ENCODE peak calls at places on chromosomes 11 and 22, in ten cellular contexts. H, N, G, I, W, Q, X, S, B and U are unnamed samples.

GRCh38 chr11:130527648-130528300 is 79.3 kb downstream of the ADAMTS15 start:
- DNase-seq in H (no peak), N (no peak), G (no peak), I (peak; percentile 60), W (no peak), Q (peak; percentile 61), X (no peak), S (no peak), B (no peak), U (no peak)

GRCh38 chr11:46537851-46538295 is 56.0 kb downstream of the AMBRA1 start:
- DNase-seq in H (peak; percentile 90), N (peak; percentile 60), G (peak; percentile 54), I (peak; percentile 78), W (peak; percentile 60), Q (peak; percentile 83), X (peak; percentile 79), S (peak; percentile 83), B (no peak), U (no peak)

GRCh38 chr22:42829311-42829710 is 27.8 kb downstream of the ARFGAP3 start:
- DNase-seq in H (no peak), N (no peak), G (no peak), I (no peak), W (no peak), Q (no peak), X (no peak), S (no peak), B (no peak), U (no peak)

GRCh38 chr22:46299101-46299500 is 2.4 kb downstream of the GTSE1 start:
- DNase-seq in H (no peak), N (no peak), G (no peak), I (no peak), W (no peak), Q (no peak), X (no peak), S (no peak), B (peak; percentile 68), U (no peak)

GRCh38 chr11:17256512-17256911 is 20.0 kb upstream of the NUCB2 start:
- DNase-seq in H (no peak), N (no peak), G (no peak), I (peak; percentile 99), W (no peak), Q (no peak), X (no peak), S (peak; percentile 58), B (no peak), U (no peak)

GRCh38 chr11:96075532-96075959 is 151.6 kb upstream of the MTMR2 start:
- DNase-seq in H (no peak), N (no peak), G (no peak), I (peak; percentile 23), W (no peak), Q (no peak), X (no peak), S (no peak), B (no peak), U (no peak)

GRCh38 chr11:3840870-3841425 is at the start of gene RHOG:
- DNase-seq in H (peak; percentile 87), N (peak; percentile 84), G (peak; percentile 81), I (peak; percentile 76), W (peak; percentile 81), Q (no peak), X (no peak), S (peak; percentile 87), B (peak; percentile 97), U (peak; percentile 85)

GRCh38 chr11:111733009-111733408 is 33.2 kb downstream of the PPP2R1B start:
- DNase-seq in H (no peak), N (no peak), G (peak; percentile 74), I (peak; percentile 91), W (no peak), Q (no peak), X (no peak), S (no peak), B (peak; percentile 50), U (no peak)

GRCh38 chr11:33716236-33716635 is 15.6 kb upstream of the C11orf91 start:
- DNase-seq in H (peak; percentile 60), N (no peak), G (no peak), I (no peak), W (no peak), Q (peak; percentile 53), X (no peak), S (peak; percentile 62), B (no peak), U (no peak)

GRCh38 chr11:7286178-7286577 is 34.5 kb downstream of the SYT9 start:
- DNase-seq in H (no peak), N (no peak), G (no peak), I (no peak), W (no peak), Q (no peak), X (no peak), S (no peak), B (no peak), U (no peak)

GRCh38 chr11:36009469-36009868 is 65.6 kb downstream of the LDLRAD3 start:
- DNase-seq in H (no peak), N (no peak), G (no peak), I (peak; percentile 68), W (no peak), Q (no peak), X (no peak), S (no peak), B (no peak), U (no peak)

GRCh38 chr11:18063131-18063530 is 17.1 kb upstream of the TPH1 start:
- DNase-seq in H (no peak), N (no peak), G (no peak), I (no peak), W (peak; percentile 32), Q (no peak), X (no peak), S (no peak), B (no peak), U (no peak)

GRCh38 chr11:59647245-59647965 is 21.4 kb downstream of the PATL1 start:
- DNase-seq in H (peak; percentile 43), N (no peak), G (no peak), I (no peak), W (no peak), Q (no peak), X (no peak), S (no peak), B (no peak), U (no peak)

GRCh38 chr11:12179019-12179418 is 68.6 kb downstream of the MICAL2 start:
- DNase-seq in H (no peak), N (no peak), G (no peak), I (no peak), W (peak; percentile 79), Q (no peak), X (no peak), S (no peak), B (no peak), U (no peak)

GRCh38 chr11:69587454-69588081 is 53.4 kb upstream of the CCND1 start:
- DNase-seq in H (no peak), N (no peak), G (no peak), I (peak; percentile 81), W (no peak), Q (no peak), X (no peak), S (peak; percentile 42), B (no peak), U (no peak)

GRCh38 chr11:15810581-15810980 is 545.8 kb downstream of the SOX6 start:
- DNase-seq in H (no peak), N (no peak), G (no peak), I (no peak), W (no peak), Q (no peak), X (no peak), S (no peak), B (no peak), U (no peak)

GRCh38 chr11:14270690-14271542 is 88.1 kb downstream of the RRAS2 start:
- DNase-seq in H (no peak), N (no peak), G (no peak), I (no peak), W (no peak), Q (peak; percentile 85), X (no peak), S (no peak), B (peak; percentile 58), U (no peak)
- TF ChIP-seq POLR2A in H (no peak), N (no peak), G (no peak), I (no peak), W (no peak), Q (no peak), X (no peak), S (no peak), B (no peak), U (no peak)

DNA sequence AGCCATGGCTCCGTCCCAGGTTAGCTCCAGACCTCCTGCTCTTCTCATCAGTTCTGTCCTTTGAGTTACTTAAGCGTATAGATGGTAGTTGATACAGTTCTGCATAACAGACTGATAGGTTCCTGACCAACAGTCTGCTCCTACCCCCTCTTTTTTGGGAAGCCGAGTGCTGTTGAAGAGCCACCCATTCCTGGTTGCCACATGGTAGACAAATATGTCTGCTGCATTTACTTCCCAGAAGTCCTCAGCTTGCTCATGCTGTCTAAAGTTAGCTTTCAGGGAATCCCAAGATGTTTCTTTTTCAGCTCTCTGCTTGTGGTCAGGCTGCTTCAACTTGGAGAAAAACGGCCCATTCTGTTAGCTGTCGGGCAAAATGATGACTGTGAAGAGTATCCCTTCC is 48.7 kb downstream of the C22orf31 start:
- DNase-seq in H (no peak), N (no peak), G (no peak), I (no peak), W (no peak), Q (no peak), X (no peak), S (no peak), B (no peak), U (no peak)
- TF ChIP-seq POLR2A in H (no peak), N (no peak), G (no peak), I (no peak), W (no peak), Q (no peak), X (no peak), S (no peak), B (no peak), U (no peak)

DNA sequence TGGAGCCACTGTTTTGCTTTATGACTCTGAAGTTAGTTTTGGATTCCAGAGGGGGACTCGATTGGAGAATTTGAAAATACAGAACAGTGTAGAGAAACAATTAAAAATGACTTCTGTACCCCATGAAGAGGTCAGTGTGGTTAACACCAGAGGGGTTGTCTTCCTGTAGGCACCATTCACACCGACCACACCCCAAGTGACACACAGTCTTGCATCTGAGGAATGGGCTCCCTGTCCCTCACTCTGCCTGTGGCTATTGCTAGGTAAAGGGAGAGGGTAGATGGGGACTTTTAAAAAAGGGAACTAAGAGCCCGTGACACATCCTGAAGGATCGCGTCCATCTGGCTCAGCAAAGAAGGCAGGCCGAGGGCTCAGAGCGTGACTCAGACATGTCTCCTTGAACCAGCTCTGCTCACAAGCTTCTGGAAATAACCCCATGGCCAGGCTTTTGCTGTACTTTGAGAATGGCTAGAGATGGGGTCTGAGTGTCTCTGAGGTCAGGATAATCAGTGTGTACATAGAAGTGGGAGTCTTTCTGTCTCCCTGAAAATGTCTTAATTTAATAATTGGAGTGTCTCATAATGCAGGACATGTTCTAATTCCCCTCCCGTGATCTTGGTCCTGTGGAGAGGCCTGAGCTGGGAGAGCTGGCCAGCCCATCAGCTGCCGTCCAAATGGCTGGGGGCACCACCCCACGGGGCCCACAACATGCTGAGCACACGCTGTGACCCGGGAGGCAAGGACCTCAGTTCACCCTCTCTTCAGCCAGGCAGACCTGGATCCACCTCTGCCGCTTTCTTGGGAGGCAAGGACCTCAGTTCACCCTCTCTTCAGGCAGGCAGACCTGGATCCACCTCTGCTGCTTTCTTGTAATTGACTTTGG is 39.3 kb downstream of the SGSM1 start:
- DNase-seq in H (no peak), N (no peak), G (no peak), I (peak; percentile 9), W (no peak), Q (peak; percentile 60), X (no peak), S (peak; percentile 20), B (peak; percentile 49), U (no peak)
- TF ChIP-seq POLR2A in H (no peak), N (no peak), G (no peak), I (no peak), W (no peak), Q (no peak), X (no peak), S (no peak), B (no peak), U (no peak)

GRCh38 chr22:37999640-38000272 is 15.4 kb upstream of the SOX10 start:
- DNase-seq in H (no peak), N (no peak), G (no peak), I (peak; percentile 61), W (no peak), Q (peak; percentile 93), X (no peak), S (no peak), B (no peak), U (no peak)
- TF ChIP-seq POLR2A in H (no peak), N (no peak), G (no peak), I (no peak), W (no peak), Q (no peak), X (no peak), S (no peak), B (no peak), U (no peak)